ENCODE peak calls at places on chromosomes 6 and 20, in nine cellular contexts. N, V, Y, J, G, T, R, L and D are unnamed samples.
A peak's percentile ranks its signal among the peaks of the same experiment; 100 is the strongest.

GRCh38 chr20:18543216-18543615 is 24.0 kb upstream of the SMIM26 start:
- DNase-seq in Y (no peak), R (no peak), L (no peak), G (no peak), V (no peak), N (no peak), J (peak; percentile 52), T (no peak), D (no peak)

GRCh38 chr6:79076160-79076559 is 1.9 kb downstream of the PHIP start:
- DNase-seq in R (no peak), V (no peak), J (peak; percentile 50), N (no peak), G (no peak), Y (no peak), L (peak; percentile 10), T (no peak), D (no peak)

GRCh38 chr20:33054381-33054780 is 678 bp downstream of the BPIFB3 start:
- DNase-seq in Y (no peak), V (no peak), N (no peak), G (no peak), L (no peak), R (no peak), J (no peak), T (no peak), D (no peak)

GRCh38 chr20:2467412-2467811 is 3.2 kb downstream of the SNRPB start:
- DNase-seq in L (no peak), R (no peak), T (no peak), G (no peak), J (no peak), V (no peak), N (no peak), Y (no peak), D (no peak)

GRCh38 chr6:25312703-25313102 is 33.5 kb downstream of the CARMIL1 start:
- DNase-seq in N (peak; percentile 6), Y (no peak), J (peak; percentile 73), G (no peak), L (peak; percentile 29), T (no peak), R (no peak), V (no peak), D (no peak)

GRCh38 chr6:139588076-139588639 is 213.7 kb upstream of the CITED2 start:
- DNase-seq in L (no peak), J (peak; percentile 33), T (no peak), N (peak; percentile 76), G (peak; percentile 71), V (no peak), R (no peak), Y (no peak), D (no peak)

GRCh38 chr6:117540670-117541069 is 58.2 kb downstream of the DCBLD1 start:
- DNase-seq in V (no peak), R (no peak), G (no peak), J (no peak), L (no peak), N (no peak), Y (no peak), T (no peak), D (no peak)

GRCh38 chr20:58711266-58712051 is 18.9 kb downstream of the NPEPL1 start:
- DNase-seq in G (peak; percentile 4), Y (no peak), T (no peak), V (no peak), L (no peak), N (no peak), J (no peak), R (peak; percentile 16), D (no peak)

DNA sequence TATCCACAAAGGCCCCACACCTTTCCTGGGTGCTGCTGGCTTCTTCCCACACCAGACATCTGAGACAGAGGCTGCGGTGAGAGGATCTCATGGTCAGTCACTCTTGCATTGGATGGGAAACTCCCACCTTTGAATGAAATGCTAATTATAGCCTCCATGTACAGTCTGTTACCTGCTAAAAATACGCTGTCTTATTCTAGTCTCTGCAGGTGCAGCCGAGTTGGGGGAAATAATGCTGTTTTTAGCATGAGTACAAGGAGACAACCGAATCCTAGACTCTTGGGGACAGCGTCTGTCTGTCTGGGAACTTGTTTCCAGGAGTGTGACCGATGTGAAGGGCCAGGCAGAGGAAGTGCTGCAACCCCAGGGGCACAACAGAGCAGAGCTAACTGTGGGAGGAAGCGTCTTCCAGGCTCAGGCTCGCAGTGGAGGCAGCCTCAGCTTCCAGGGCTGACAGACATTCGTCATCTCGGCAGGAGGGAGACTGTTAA is 286.2 kb downstream of the PREX1 start:
- DNase-seq in R (no peak), T (no peak), J (no peak), V (no peak), L (no peak), Y (no peak), G (peak; percentile 9), N (no peak), D (peak; percentile 32)
- H3K27ac ChIP-seq in R (no peak overlapping the region), T (no peak overlapping the region), J (no peak overlapping the region), V (no peak overlapping the region), L (no peak overlapping the region), Y (no peak overlapping the region), G (no peak overlapping the region), N (no peak overlapping the region), D (no peak overlapping the region)

DNA sequence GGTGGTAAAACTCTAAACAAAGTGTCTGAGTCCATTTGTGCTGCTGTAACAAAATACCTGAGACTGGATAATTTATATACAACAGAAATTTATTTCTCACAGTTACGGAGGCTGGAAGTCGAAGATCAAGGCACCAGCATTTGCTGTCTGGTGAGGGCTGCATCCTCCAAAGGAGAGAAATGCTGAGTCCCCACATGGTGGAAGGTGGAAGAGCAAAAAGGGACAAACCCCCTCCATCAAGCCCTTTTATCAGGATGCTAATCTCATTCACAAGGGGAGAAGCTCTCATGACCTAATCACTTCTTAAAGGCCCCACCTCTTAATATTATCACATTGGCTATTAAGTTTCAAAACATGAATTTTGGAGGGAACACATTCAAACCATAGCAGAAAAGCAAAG is 55.9 kb upstream of the SYNJ2 start:
- DNase-seq in G (no peak), T (no peak), Y (no peak), R (no peak), L (no peak), J (no peak), V (no peak), N (no peak), D (no peak)
- H3K27ac ChIP-seq in G (no peak overlapping the region), T (no peak overlapping the region), Y (no peak overlapping the region), R (no peak overlapping the region), L (no peak overlapping the region), J (no peak overlapping the region), V (no peak overlapping the region), N (no peak overlapping the region), D (no peak overlapping the region)

GRCh38 chr6:105380634-105381033 is 22.2 kb downstream of the PREP start:
- DNase-seq in T (no peak), J (no peak), R (no peak), L (no peak), V (no peak), N (no peak), Y (no peak), G (peak; percentile 25), D (no peak)

GRCh38 chr6:105388392-105388791 is 14.5 kb downstream of the PREP start:
- DNase-seq in T (no peak), J (no peak), R (no peak), N (no peak), Y (no peak), L (no peak), G (no peak), V (no peak), D (no peak)

GRCh38 chr6:105382918-105383317 is 20.0 kb downstream of the PREP start:
- DNase-seq in L (no peak), G (no peak), N (no peak), V (no peak), Y (no peak), J (no peak), R (no peak), T (no peak), D (no peak)

GRCh38 chr6:105384004-105384403 is 18.9 kb downstream of the PREP start:
- DNase-seq in R (no peak), Y (no peak), J (no peak), N (no peak), T (no peak), V (no peak), G (peak; percentile 23), L (no peak), D (no peak)

GRCh38 chr6:105382477-105382876 is 20.4 kb downstream of the PREP start:
- DNase-seq in T (no peak), N (no peak), R (no peak), G (no peak), V (no peak), Y (no peak), L (no peak), J (no peak), D (no peak)
- H3K27ac ChIP-seq in T (no peak overlapping the region), N (no peak overlapping the region), R (no peak overlapping the region), G (peak overlapping the region; percentile 60), V (no peak overlapping the region), Y (no peak overlapping the region), L (no peak overlapping the region), J (no peak overlapping the region), D (no peak overlapping the region)

GRCh38 chr6:107679457-107679856 is 144.7 kb downstream of the SCML4 start:
- DNase-seq in N (peak; percentile 76), Y (no peak), V (no peak), L (no peak), T (peak; percentile 85), J (peak; percentile 83), G (no peak), R (no peak), D (no peak)

GRCh38 chr6:107677399-107677798 is 146.7 kb downstream of the SCML4 start:
- DNase-seq in N (no peak), R (no peak), J (no peak), G (no peak), L (no peak), V (no peak), T (no peak), Y (no peak), D (no peak)

GRCh38 chr6:107682721-107683120 is 141.4 kb downstream of the SCML4 start:
- DNase-seq in G (no peak), J (no peak), L (no peak), Y (no peak), N (no peak), T (no peak), V (no peak), R (no peak), D (no peak)

DNA sequence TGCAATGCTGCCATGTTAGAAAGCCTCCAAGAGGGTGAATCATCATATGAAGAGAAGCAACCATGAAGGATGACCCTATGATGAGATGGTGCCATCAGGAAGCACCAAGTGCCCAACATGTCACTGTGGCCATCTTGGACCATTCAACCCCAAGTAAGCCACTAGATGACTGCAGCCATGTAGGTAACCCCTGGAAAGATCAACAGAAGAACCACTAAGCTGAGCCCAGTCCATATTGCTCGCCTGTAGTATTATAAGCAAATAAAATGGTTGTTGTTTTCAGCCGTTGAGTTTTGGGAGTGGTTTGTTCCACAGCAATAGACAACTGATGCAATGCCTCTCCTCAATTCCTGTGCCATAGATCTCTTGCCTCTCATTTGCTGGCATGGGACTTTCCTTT is 140.9 kb downstream of the SCML4 start:
- DNase-seq in J (no peak), L (no peak), V (no peak), R (no peak), Y (no peak), N (no peak), T (no peak), G (no peak), D (no peak)
- H3K27ac ChIP-seq in J (no peak overlapping the region), L (no peak overlapping the region), V (no peak overlapping the region), R (no peak overlapping the region), Y (no peak overlapping the region), N (no peak overlapping the region), T (no peak overlapping the region), G (no peak overlapping the region), D (no peak overlapping the region)